ENCODE peak calls at places on chromosomes 1 and 21, in six cellular contexts. C is colonic mucosa, N is GM23338, O is HL-60, U is spleen, G is heart right ventricle. S is an unnamed sample.

GRCh38 chr1:101259744-101260148 is 22.9 kb downstream of the S1PR1 start:
- DNase-seq in C (no peak), N (no peak), O (no peak), U (no peak), G (no peak), S (no peak)

GRCh38 chr1:33331444-33332356 is 10.8 kb upstream of the A3GALT2 start:
- DNase-seq in C (no peak), N (no peak), O (no peak), U (peak), G (no peak), S (no peak)

GRCh38 chr1:203796223-203796747 is 862 bp downstream of the ZBED6 start:
- DNase-seq in C (peak), N (peak), O (peak), U (peak), G (peak), S (no peak)

GRCh38 chr1:192771341-192771740 is 37.5 kb upstream of the RGS2 start:
- DNase-seq in C (no peak), N (no peak), O (no peak), U (no peak), G (no peak), S (no peak)

GRCh38 chr1:21956720-21957552 is 19.8 kb upstream of the HSPG2 start:
- DNase-seq in C (peak), N (peak), O (no peak), U (no peak), G (peak), S (no peak)

GRCh38 chr1:240935921-240936320 is 324.0 kb upstream of the GREM2 start:
- DNase-seq in C (no peak), N (no peak), O (no peak), U (no peak), G (no peak), S (no peak)

GRCh38 chr21:37063433-37063832 is 9.4 kb downstream of the PIGP start:
- DNase-seq in C (no peak), N (no peak), O (no peak), U (no peak), G (no peak), S (no peak)

GRCh38 chr1:60156371-60156770 is 82.8 kb upstream of the C1orf87 start:
- DNase-seq in C (no peak), N (no peak), O (no peak), U (no peak), G (no peak), S (no peak)

GRCh38 chr1:116874622-116875277 is 35.0 kb upstream of the PTGFRN start:
- DNase-seq in C (no peak), N (no peak), O (no peak), U (no peak), G (no peak), S (no peak)

GRCh38 chr1:55196433-55197035 is 18.6 kb downstream of the USP24 start:
- DNase-seq in C (no peak), N (no peak), O (no peak), U (no peak), G (peak), S (no peak)

GRCh38 chr1:150159550-150159949 is 9.8 kb downstream of the PLEKHO1 start:
- DNase-seq in C (no peak), N (no peak), O (peak), U (peak), G (peak), S (no peak)

DNA sequence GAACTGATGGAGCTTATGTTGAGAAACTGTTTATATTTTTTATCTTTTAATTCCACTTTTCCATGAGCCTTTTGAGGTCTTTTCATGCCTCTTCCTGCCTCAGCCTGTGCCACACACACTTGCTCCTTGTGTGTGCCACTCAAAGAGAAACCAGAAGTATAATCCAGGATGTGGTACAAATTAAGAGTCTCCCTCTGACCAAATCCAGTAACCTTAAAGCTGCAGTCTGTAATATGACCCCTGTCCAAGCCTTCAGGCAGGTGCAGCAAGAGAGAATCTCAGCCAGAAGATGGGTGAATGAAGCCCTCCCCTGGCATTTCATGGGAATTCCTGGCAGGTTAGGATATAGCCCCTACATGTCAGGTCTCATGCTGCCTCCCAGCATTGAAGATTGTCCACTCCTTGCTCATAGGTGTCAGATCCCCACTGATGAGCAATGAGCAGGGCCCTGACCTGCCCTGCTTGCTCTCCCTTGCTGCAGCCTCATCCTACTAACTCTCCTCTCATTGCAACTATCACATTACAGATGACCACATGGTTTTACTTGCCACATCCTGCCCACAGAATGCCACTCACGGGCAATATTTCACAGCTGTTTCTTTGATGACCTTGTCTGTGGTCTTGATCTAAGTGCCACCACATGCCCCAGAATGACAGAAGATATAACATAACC is 169.3 kb downstream of the SEC16B start:
- DNase-seq in C (no peak), N (no peak), O (no peak), U (no peak), G (no peak), S (no peak)
- H3K27ac ChIP-seq in C (no peak), N (no peak), O (no peak), U (no peak), G (no peak), S (no peak)

DNA sequence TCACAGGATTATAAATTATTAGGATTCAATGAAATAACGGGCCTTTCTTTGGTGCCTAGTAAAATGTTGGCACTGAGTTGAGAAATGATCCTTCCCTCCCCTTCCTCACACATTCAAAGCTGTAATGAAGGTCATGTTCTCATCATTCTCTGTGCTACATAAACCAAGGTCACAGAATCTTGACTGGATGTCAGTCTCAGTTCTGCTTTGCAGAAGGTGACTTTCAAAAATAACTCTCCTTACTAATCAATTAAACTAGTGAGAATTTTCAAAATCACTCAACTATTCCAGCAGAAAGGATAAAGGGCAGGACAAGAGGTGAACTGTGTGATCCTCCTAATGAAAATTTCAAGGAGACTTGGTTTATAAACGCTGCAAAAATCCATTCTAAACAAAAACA is 120.3 kb downstream of the SEC16B start:
- DNase-seq in C (no peak), N (no peak), O (no peak), U (no peak), G (no peak), S (no peak)
- TF ChIP-seq CTCF in C (no peak), N (no peak), O (no peak), U (no peak), G (no peak), S (no peak)

GRCh38 chr1:26289158-26290059 is 9.5 kb downstream of the SH3BGRL3 start:
- DNase-seq in C (no peak), N (no peak), O (peak), U (peak), G (no peak), S (no peak)

GRCh38 chr1:26290416-26291261 is 10.8 kb downstream of the SH3BGRL3 start:
- DNase-seq in C (no peak), N (peak), O (peak), U (peak), G (no peak), S (no peak)

GRCh38 chr1:26291939-26292338 is 12.1 kb downstream of the SH3BGRL3 start:
- DNase-seq in C (no peak), N (no peak), O (no peak), U (peak), G (no peak), S (no peak)

GRCh38 chr1:26290061-26290415 is 10.2 kb downstream of the SH3BGRL3 start:
- DNase-seq in C (no peak), N (no peak), O (peak), U (no peak), G (no peak), S (no peak)

DNA sequence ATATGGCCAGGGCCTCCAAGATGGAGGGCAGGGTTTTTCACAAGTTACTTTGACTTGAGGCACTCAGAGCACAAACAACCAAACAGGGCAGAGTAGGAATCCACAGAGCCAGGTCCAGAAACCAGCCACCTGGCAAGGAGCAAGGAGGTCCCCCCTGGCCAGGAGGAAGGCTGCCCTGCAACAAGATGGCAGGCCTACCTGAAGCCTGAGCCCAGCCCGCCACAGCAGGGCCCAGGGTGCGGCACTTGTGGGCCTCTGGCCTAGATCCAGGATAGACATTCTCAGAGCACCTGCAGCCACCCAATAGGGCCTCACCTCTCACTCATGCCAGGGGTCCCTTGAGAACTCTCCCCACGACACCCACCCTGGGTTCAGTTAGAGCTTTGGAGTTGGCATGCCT is 11.5 kb downstream of the SH3BGRL3 start:
- DNase-seq in C (no peak), N (no peak), O (no peak), U (peak), G (no peak), S (no peak)
- H3K4me3 ChIP-seq in C (no peak), N (no peak), O (no peak), U (no peak), G (no peak), S (no peak)

DNA sequence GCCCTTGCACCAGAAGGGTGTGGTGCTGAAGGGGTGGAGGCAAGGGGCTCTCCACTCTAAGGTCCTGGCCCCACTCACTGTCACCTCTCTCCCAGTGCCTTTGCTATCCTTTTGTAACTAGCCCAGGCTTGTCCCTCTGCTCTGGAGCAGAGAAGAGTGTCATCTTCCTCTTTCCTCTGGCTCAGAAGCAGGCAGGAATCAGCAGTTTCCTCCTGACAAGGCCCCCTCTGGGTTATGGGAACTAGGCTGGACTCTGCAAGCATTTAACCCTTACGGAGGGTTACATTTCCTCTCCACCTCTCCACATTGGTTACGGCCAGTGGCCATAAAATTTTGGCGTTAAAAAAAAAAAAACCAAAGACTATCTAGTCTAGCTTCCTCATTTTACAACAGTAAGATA is 30.4 kb downstream of the PLXNA2 start:
- DNase-seq in C (no peak), N (no peak), O (peak), U (no peak), G (peak), S (no peak)
- H3K27ac ChIP-seq in C (no peak), N (no peak), O (no peak), U (peak), G (peak), S (peak)

GRCh38 chr1:90725961-90726715 is 9.0 kb upstream of the BARHL2 start:
- DNase-seq in C (no peak), N (peak), O (no peak), U (no peak), G (no peak), S (no peak)
- TF ChIP-seq CTCF in C (no peak), N (no peak), O (no peak), U (no peak), G (no peak), S (no peak)

DNA sequence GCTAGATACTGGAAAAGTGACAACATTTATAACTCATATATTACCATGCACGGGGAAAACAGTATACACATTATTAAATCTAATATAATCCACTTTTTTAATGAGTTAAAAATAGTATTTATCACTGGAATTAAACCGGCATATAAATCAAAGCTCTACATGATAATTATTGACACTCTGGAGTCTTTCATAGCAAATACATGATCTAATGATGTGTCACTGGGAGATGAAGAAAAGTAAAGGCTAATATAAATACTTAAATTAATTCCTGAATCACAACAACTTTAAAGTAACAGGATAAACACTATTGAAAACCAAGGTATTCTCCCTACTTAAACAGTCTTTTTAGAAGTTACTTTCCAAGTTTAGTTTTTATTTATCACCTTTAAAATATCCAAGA is 52.4 kb upstream of the ASPM start:
- DNase-seq in C (no peak), N (no peak), O (no peak), U (no peak), G (no peak), S (no peak)
- H3K4me3 ChIP-seq in C (no peak), N (peak), O (peak), U (no peak), G (peak), S (peak)

S was measured in coronary artery.